ENCODE peak calls at places on chromosome 4, in four cellular contexts. One of them, this sample, is unnamed.

GRCh38 chr4:124177647-124178425 is 534.7 kb downstream of the ANKRD50 start:
- DNase-seq in H9: no peak
- DNase-seq in SK-N-SH: no peak
- DNase-seq in IMR-90: peak
- DNase-seq in this sample: no peak

GRCh38 chr4:57499786-57500185 is 389.6 kb upstream of the IGFBP7 start:
- DNase-seq in H9: no peak
- DNase-seq in SK-N-SH: no peak
- DNase-seq in IMR-90: no peak
- DNase-seq in this sample: no peak

GRCh38 chr4:2296621-2297601 is 35.0 kb upstream of the MXD4 start:
- DNase-seq in H9: peak
- DNase-seq in SK-N-SH: peak
- DNase-seq in IMR-90: no peak
- DNase-seq in this sample: no peak

GRCh38 chr4:2289311-2289954 is 27.5 kb upstream of the MXD4 start:
- DNase-seq in H9: peak
- DNase-seq in SK-N-SH: no peak
- DNase-seq in IMR-90: no peak
- DNase-seq in this sample: no peak

GRCh38 chr4:65918217-65918616 is 247.9 kb upstream of the EPHA5 start:
- DNase-seq in H9: no peak
- DNase-seq in SK-N-SH: no peak
- DNase-seq in IMR-90: no peak
- DNase-seq in this sample: no peak

GRCh38 chr4:185479507-185479971 is 8.0 kb upstream of the CCDC110 start:
- DNase-seq in H9: no peak
- DNase-seq in SK-N-SH: no peak
- DNase-seq in IMR-90: no peak
- DNase-seq in this sample: no peak

GRCh38 chr4:168501407-168501806 is 4.6 kb downstream of the PALLD start:
- DNase-seq in H9: no peak
- DNase-seq in SK-N-SH: no peak
- DNase-seq in IMR-90: no peak
- DNase-seq in this sample: no peak

GRCh38 chr4:147447820-147448219 is 33.1 kb upstream of the EDNRA start:
- DNase-seq in H9: no peak
- DNase-seq in SK-N-SH: no peak
- DNase-seq in IMR-90: peak
- DNase-seq in this sample: no peak

GRCh38 chr4:110009526-110009925 is 96.8 kb downstream of the EGF start:
- DNase-seq in H9: no peak
- DNase-seq in SK-N-SH: no peak
- DNase-seq in IMR-90: no peak
- DNase-seq in this sample: no peak

GRCh38 chr4:150130953-150131352 is 52.7 kb downstream of the DCLK2 start:
- DNase-seq in H9: no peak
- DNase-seq in SK-N-SH: no peak
- DNase-seq in IMR-90: peak
- DNase-seq in this sample: no peak

GRCh38 chr4:139457318-139457717 is 3.4 kb downstream of the RAB33B start:
- DNase-seq in H9: no peak
- DNase-seq in SK-N-SH: no peak
- DNase-seq in IMR-90: no peak
- DNase-seq in this sample: no peak

GRCh38 chr4:122896270-122896669 is 26.1 kb downstream of the NUDT6 start:
- DNase-seq in H9: no peak
- DNase-seq in SK-N-SH: no peak
- DNase-seq in IMR-90: no peak
- DNase-seq in this sample: no peak

GRCh38 chr4:75916091-75916661 is 13.9 kb upstream of the PPEF2 start:
- DNase-seq in H9: peak
- DNase-seq in SK-N-SH: peak
- DNase-seq in IMR-90: peak
- DNase-seq in this sample: peak

GRCh38 chr4:23962462-23962861 is 72.6 kb upstream of the PPARGC1A start:
- DNase-seq in H9: no peak
- DNase-seq in SK-N-SH: no peak
- DNase-seq in IMR-90: no peak
- DNase-seq in this sample: no peak

GRCh38 chr4:66376921-66377320 is 706.6 kb upstream of the EPHA5 start:
- DNase-seq in H9: no peak
- DNase-seq in SK-N-SH: no peak
- DNase-seq in IMR-90: no peak
- DNase-seq in this sample: no peak

DNA sequence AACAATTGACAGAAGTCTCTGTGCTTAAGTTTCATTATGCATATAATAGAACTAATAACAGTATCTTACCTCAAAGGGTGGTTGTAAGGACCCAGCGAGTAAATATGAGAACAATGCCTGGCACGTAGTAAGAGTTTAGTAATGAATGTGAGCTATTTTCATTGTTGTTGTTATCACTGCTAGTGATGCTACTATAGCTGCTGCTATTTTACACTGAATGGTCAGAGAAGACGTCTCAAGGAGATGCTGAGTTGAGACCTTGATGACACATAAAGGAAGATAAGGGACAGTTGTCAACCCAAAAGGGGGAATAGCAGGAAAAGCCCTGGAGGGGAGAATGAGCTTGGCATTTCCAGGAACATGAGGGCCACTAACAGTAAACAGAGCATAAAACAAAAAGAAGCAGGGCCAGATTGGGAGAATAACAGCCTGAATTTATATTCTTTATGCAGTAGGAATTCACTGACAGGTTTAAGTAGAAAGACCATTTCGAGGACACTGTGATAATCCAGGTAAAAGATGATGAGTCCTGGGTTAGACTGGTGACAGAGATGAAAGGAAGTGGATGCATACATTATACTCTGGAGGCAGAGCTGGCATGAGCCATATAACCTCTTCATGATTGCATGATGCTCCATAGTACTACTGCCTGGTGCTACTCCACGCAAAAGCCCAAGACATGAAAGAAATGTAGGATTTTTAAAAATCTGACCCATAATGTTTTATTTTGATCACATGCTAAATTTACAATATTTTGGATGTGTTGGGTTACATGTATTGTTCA is 23.1 kb downstream of the ATP8A1 start:
- DNase-seq in H9: no peak
- DNase-seq in SK-N-SH: no peak
- DNase-seq in IMR-90: no peak
- DNase-seq in this sample: no peak
- H3K27ac ChIP-seq in H9: no peak
- H3K27ac ChIP-seq in SK-N-SH: no peak
- H3K27ac ChIP-seq in IMR-90: no peak
- H3K27ac ChIP-seq in this sample: no peak

GRCh38 chr4:186886759-186887158 is 163.1 kb upstream of the FAT1 start:
- DNase-seq in H9: no peak
- DNase-seq in SK-N-SH: no peak
- DNase-seq in IMR-90: no peak
- DNase-seq in this sample: no peak

GRCh38 chr4:186878203-186878800 is 154.6 kb upstream of the FAT1 start:
- DNase-seq in H9: no peak
- DNase-seq in SK-N-SH: no peak
- DNase-seq in IMR-90: no peak
- DNase-seq in this sample: no peak

GRCh38 chr4:186885289-186885688 is 161.6 kb upstream of the FAT1 start:
- DNase-seq in H9: no peak
- DNase-seq in SK-N-SH: no peak
- DNase-seq in IMR-90: no peak
- DNase-seq in this sample: no peak

GRCh38 chr4:186881521-186882220 is 158.0 kb upstream of the FAT1 start:
- DNase-seq in H9: no peak
- DNase-seq in SK-N-SH: no peak
- DNase-seq in IMR-90: peak
- DNase-seq in this sample: no peak

GRCh38 chr4:186882293-186882692 is 158.6 kb upstream of the FAT1 start:
- DNase-seq in H9: no peak
- DNase-seq in SK-N-SH: no peak
- DNase-seq in IMR-90: no peak
- DNase-seq in this sample: no peak
- H3K27ac ChIP-seq in H9: no peak
- H3K27ac ChIP-seq in SK-N-SH: no peak
- H3K27ac ChIP-seq in IMR-90: no peak
- H3K27ac ChIP-seq in this sample: no peak

GRCh38 chr4:13647012-13647411 is 19.5 kb upstream of the BOD1L1 start:
- DNase-seq in H9: no peak
- DNase-seq in SK-N-SH: no peak
- DNase-seq in IMR-90: no peak
- DNase-seq in this sample: no peak
- H3K27ac ChIP-seq in H9: no peak
- H3K27ac ChIP-seq in SK-N-SH: no peak
- H3K27ac ChIP-seq in IMR-90: no peak
- H3K27ac ChIP-seq in this sample: no peak

GRCh38 chr4:137998666-137999429 is 243.3 kb downstream of the SLC7A11 start:
- DNase-seq in H9: no peak
- DNase-seq in SK-N-SH: no peak
- DNase-seq in IMR-90: peak
- DNase-seq in this sample: no peak
- H3K27ac ChIP-seq in H9: no peak
- H3K27ac ChIP-seq in SK-N-SH: peak
- H3K27ac ChIP-seq in IMR-90: no peak
- H3K27ac ChIP-seq in this sample: no peak

GRCh38 chr4:87240341-87240740 is 19.9 kb upstream of the KLHL8 start:
- DNase-seq in H9: no peak
- DNase-seq in SK-N-SH: no peak
- DNase-seq in IMR-90: no peak
- DNase-seq in this sample: no peak
- H3K27ac ChIP-seq in H9: no peak
- H3K27ac ChIP-seq in SK-N-SH: peak
- H3K27ac ChIP-seq in IMR-90: no peak
- H3K27ac ChIP-seq in this sample: no peak

DNA sequence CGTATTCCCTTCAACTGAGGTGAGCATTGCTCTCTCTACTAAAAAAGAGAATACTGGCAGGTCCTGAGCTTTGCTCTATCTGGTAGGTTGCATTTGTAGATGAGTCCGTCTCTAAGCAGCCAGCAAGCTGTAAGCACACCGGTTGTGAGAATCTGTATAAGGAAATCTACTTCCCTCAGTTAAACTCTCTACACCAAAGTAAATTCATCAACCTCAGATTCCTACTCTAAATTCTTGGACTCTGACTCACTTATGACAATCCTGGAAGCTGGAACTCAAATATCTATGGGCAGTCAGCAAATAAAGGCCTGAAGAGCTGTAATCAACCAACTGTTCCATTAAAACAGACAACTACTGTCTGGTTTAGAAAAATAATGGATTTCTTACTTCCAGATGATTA is 37.9 kb downstream of the FAT1 start:
- DNase-seq in H9: no peak
- DNase-seq in SK-N-SH: no peak
- DNase-seq in IMR-90: peak
- DNase-seq in this sample: no peak
- H3K27ac ChIP-seq in H9: no peak
- H3K27ac ChIP-seq in SK-N-SH: peak
- H3K27ac ChIP-seq in IMR-90: peak
- H3K27ac ChIP-seq in this sample: peak

This sample was measured in neuronal stem cell.